ENCODE peak calls at places on chromosome 14, in seven cellular contexts. H, W, C, O, E, J and A are unnamed samples.

GRCh38 chr14:64732536-64733120 is 28.4 kb downstream of the PLEKHG3 start:
- DNase-seq in H (no peak), W (no peak), C (no peak), O (no peak), E (no peak), J (no peak), A (no peak)

GRCh38 chr14:63011609-63012008 is 33.6 kb downstream of the KCNH5 start:
- DNase-seq in H (peak), W (no peak), C (no peak), O (no peak), E (no peak), J (no peak), A (no peak)

GRCh38 chr14:76584271-76584702 is 177.0 kb upstream of the VASH1 start:
- DNase-seq in H (no peak), W (no peak), C (no peak), O (no peak), E (no peak), J (no peak), A (no peak)

GRCh38 chr14:72855913-72856312 is 38.0 kb downstream of the DPF3 start:
- DNase-seq in H (peak), W (no peak), C (no peak), O (no peak), E (no peak), J (no peak), A (no peak)

GRCh38 chr14:68544150-68544892 is 248.5 kb downstream of the ZFP36L1 start:
- DNase-seq in H (peak), W (peak), C (no peak), O (no peak), E (no peak), J (no peak), A (peak)

GRCh38 chr14:102297436-102298170 is 7.4 kb downstream of the MOK start:
- DNase-seq in H (no peak), W (peak), C (no peak), O (no peak), E (no peak), J (no peak), A (no peak)

GRCh38 chr14:100129161-100129589 is 30.3 kb downstream of the DEGS2 start:
- DNase-seq in H (no peak), W (no peak), C (no peak), O (no peak), E (no peak), J (no peak), A (no peak)

GRCh38 chr14:66008631-66009030 is 477.5 kb upstream of the CCDC196 start:
- DNase-seq in H (no peak), W (no peak), C (no peak), O (no peak), E (no peak), J (no peak), A (no peak)

GRCh38 chr14:70594461-70594860 is 6.0 kb downstream of the MED6 start:
- DNase-seq in H (no peak), W (no peak), C (no peak), O (no peak), E (no peak), J (no peak), A (no peak)

GRCh38 chr14:72804653-72805180 is 89.2 kb downstream of the DPF3 start:
- DNase-seq in H (no peak), W (no peak), C (no peak), O (no peak), E (no peak), J (no peak), A (no peak)

GRCh38 chr14:20986811-20987210 is 3.0 kb upstream of the METTL17 start:
- DNase-seq in H (peak), W (no peak), C (no peak), O (peak), E (no peak), J (no peak), A (peak)

GRCh38 chr14:76432967-76433752 is 57.2 kb downstream of the ESRRB start:
- DNase-seq in H (no peak), W (no peak), C (no peak), O (no peak), E (peak), J (no peak), A (no peak)

GRCh38 chr14:45976001-45976400 is 675.6 kb downstream of the RPL10L start:
- DNase-seq in H (peak), W (no peak), C (no peak), O (no peak), E (no peak), J (no peak), A (no peak)

GRCh38 chr14:26381405-26381804 is 216.4 kb downstream of the NOVA1 start:
- DNase-seq in H (no peak), W (no peak), C (no peak), O (no peak), E (no peak), J (no peak), A (no peak)

GRCh38 chr14:89921346-89921745 is 33.2 kb downstream of the EFCAB11 start:
- DNase-seq in H (no peak), W (no peak), C (no peak), O (no peak), E (no peak), J (no peak), A (no peak)

GRCh38 chr14:75751291-75751690 is 90.2 kb downstream of the TTLL5 start:
- DNase-seq in H (no peak), W (no peak), C (no peak), O (no peak), E (no peak), J (no peak), A (no peak)

GRCh38 chr14:73764406-73764805 is 50.2 kb upstream of the PNMA1 start:
- DNase-seq in H (no peak), W (no peak), C (no peak), O (no peak), E (no peak), J (no peak), A (no peak)

GRCh38 chr14:60616326-60617044 is 32.8 kb downstream of the SIX1 start:
- DNase-seq in H (no peak), W (no peak), C (no peak), O (peak), E (no peak), J (no peak), A (no peak)

GRCh38 chr14:83870556-83870955 is 1659.4 kb upstream of the FLRT2 start:
- DNase-seq in H (no peak), W (no peak), C (no peak), O (no peak), E (no peak), J (no peak), A (no peak)

GRCh38 chr14:98018626-98019025 is 1221.4 kb downstream of the VRK1 start:
- DNase-seq in H (no peak), W (no peak), C (no peak), O (no peak), E (no peak), J (no peak), A (no peak)

GRCh38 chr14:101083564-101084435 is 180.3 kb upstream of the RTL1 start:
- DNase-seq in H (no peak), W (peak), C (no peak), O (no peak), E (peak), J (peak), A (no peak)

GRCh38 chr14:55889124-55889523 is 229.1 kb upstream of the PELI2 start:
- DNase-seq in H (peak), W (no peak), C (no peak), O (no peak), E (no peak), J (no peak), A (no peak)

GRCh38 chr14:49953196-49953595 is 60.3 kb downstream of the ARF6 start:
- DNase-seq in H (no peak), W (no peak), C (no peak), O (no peak), E (no peak), J (no peak), A (no peak)

GRCh38 chr14:72439707-72440106 is 454.2 kb downstream of the DPF3 start:
- DNase-seq in H (no peak), W (no peak), C (no peak), O (no peak), E (no peak), J (no peak), A (no peak)

GRCh38 chr14:104092931-104093365 is 7.4 kb downstream of the ASPG start:
- DNase-seq in H (no peak), W (no peak), C (no peak), O (no peak), E (no peak), J (no peak), A (no peak)

GRCh38 chr14:68585690-68586089 is 207.2 kb downstream of the ZFP36L1 start:
- DNase-seq in H (no peak), W (no peak), C (no peak), O (no peak), E (peak), J (no peak), A (no peak)

GRCh38 chr14:83347874-83348273 is 1814.2 kb upstream of the SEL1L start:
- DNase-seq in H (no peak), W (no peak), C (no peak), O (no peak), E (no peak), J (no peak), A (no peak)

GRCh38 chr14:74579447-74580274 is 32.4 kb downstream of the LTBP2 start:
- DNase-seq in H (peak), W (no peak), C (no peak), O (peak), E (no peak), J (no peak), A (peak)

GRCh38 chr14:70317969-70318634 is 41.4 kb downstream of the COX16 start:
- DNase-seq in H (peak), W (no peak), C (no peak), O (peak), E (peak), J (no peak), A (peak)

GRCh38 chr14:64683264-64683663 is 21.0 kb upstream of the PLEKHG3 start:
- DNase-seq in H (no peak), W (no peak), C (no peak), O (no peak), E (peak), J (no peak), A (no peak)

GRCh38 chr14:100638211-100638855 is 51.1 kb upstream of the BEGAIN start:
- DNase-seq in H (no peak), W (no peak), C (no peak), O (no peak), E (no peak), J (no peak), A (no peak)

GRCh38 chr14:32594766-32595165 is 265.7 kb downstream of the AKAP6 start:
- DNase-seq in H (peak), W (no peak), C (no peak), O (no peak), E (no peak), J (no peak), A (no peak)

GRCh38 chr14:93035585-93035916 is 80.2 kb downstream of the ITPK1 start:
- DNase-seq in H (no peak), W (no peak), C (no peak), O (no peak), E (no peak), J (no peak), A (no peak)

GRCh38 chr14:93036652-93037341 is 78.9 kb downstream of the ITPK1 start:
- DNase-seq in H (no peak), W (no peak), C (no peak), O (no peak), E (peak), J (no peak), A (no peak)

GRCh38 chr14:93037354-93037753 is 78.4 kb downstream of the ITPK1 start:
- DNase-seq in H (no peak), W (no peak), C (no peak), O (no peak), E (no peak), J (no peak), A (no peak)

GRCh38 chr14:93034671-93034994 is 81.1 kb downstream of the ITPK1 start:
- DNase-seq in H (no peak), W (no peak), C (no peak), O (no peak), E (no peak), J (no peak), A (no peak)

GRCh38 chr14:93035917-93036651 is 79.6 kb downstream of the ITPK1 start:
- DNase-seq in H (peak), W (no peak), C (no peak), O (peak), E (peak), J (peak), A (no peak)
- H3K27ac ChIP-seq in H (peak), W (no peak), C (peak), O (peak), E (no peak), J (peak), A (no peak)

DNA sequence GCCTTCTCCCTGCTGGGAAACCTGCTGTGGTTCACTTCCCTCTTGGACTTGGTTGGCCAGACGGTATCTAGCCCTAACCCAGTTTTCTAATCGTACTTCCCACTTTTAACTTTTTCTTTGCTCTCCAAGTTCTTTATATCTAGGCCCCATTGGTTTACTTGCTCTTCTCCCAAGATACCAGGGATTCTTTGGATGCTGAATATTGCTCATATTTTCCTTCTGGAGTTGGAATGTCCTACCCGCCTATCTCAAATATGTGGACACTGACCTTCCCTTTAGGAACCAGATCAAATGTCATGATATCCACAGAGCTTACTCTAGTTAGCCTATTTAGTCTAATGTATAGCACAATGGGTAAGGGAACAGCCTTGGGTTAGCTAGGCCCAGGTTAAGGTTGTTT is 228.6 kb downstream of the DACT1 start:
- DNase-seq in H (no peak), W (no peak), C (no peak), O (no peak), E (no peak), J (no peak), A (no peak)
- H3K27ac ChIP-seq in H (no peak), W (no peak), C (no peak), O (no peak), E (no peak), J (peak), A (no peak)

GRCh38 chr14:51547260-51547659 is 104.5 kb upstream of the FRMD6 start:
- DNase-seq in H (peak), W (no peak), C (no peak), O (peak), E (no peak), J (no peak), A (peak)
- H3K27ac ChIP-seq in H (peak), W (peak), C (peak), O (peak), E (no peak), J (no peak), A (peak)

GRCh38 chr14:22382955-22383354 is 206.1 kb downstream of the DAD1 start:
- DNase-seq in H (no peak), W (no peak), C (no peak), O (no peak), E (no peak), J (no peak), A (no peak)

GRCh38 chr14:22380511-22381455 is 208.2 kb downstream of the DAD1 start:
- DNase-seq in H (no peak), W (no peak), C (no peak), O (no peak), E (no peak), J (no peak), A (no peak)

GRCh38 chr14:22383515-22384166 is 205.4 kb downstream of the DAD1 start:
- DNase-seq in H (no peak), W (no peak), C (no peak), O (no peak), E (no peak), J (no peak), A (no peak)

GRCh38 chr14:22382395-22382794 is 206.6 kb downstream of the DAD1 start:
- DNase-seq in H (no peak), W (no peak), C (no peak), O (no peak), E (no peak), J (no peak), A (no peak)

GRCh38 chr14:22381751-22382150 is 207.3 kb downstream of the DAD1 start:
- DNase-seq in H (no peak), W (no peak), C (no peak), O (no peak), E (no peak), J (no peak), A (no peak)
- H3K27ac ChIP-seq in H (no peak), W (no peak), C (no peak), O (no peak), E (no peak), J (no peak), A (no peak)